ENCODE peak calls at places on chromosomes 6 and 20, in seven cellular contexts. X is left ventricle myocardium inferior; Q is activated naive CD4-positive, alpha-beta T cell; R is COR-L47; I is substantia nigra; M is stromal cell of bone marrow; K is amniotic stem cell. J is an unnamed sample.

GRCh38 chr20:40144581-40144980 is 544.5 kb downstream of the MAFB start:
- DNase-seq in R (no peak), K (no peak), M (no peak), I (no peak), X (no peak), Q (no peak), J (peak)

GRCh38 chr6:168147205-168147738 is 68.3 kb upstream of the FRMD1 start:
- DNase-seq in R (no peak), X (no peak), Q (no peak), M (no peak), K (no peak), I (no peak), J (peak)

GRCh38 chr6:131067521-131067920 is 4.5 kb upstream of the EPB41L2 start:
- DNase-seq in R (no peak), I (no peak), M (no peak), X (no peak), Q (no peak), K (no peak), J (no peak)

GRCh38 chr20:29874476-29875202 is 1382.8 kb upstream of the DEFB115 start:
- DNase-seq in I (no peak), K (no peak), M (no peak), R (no peak), Q (no peak), X (no peak), J (no peak)

GRCh38 chr6:88165877-88166492 is at the start of gene CNR1:
- DNase-seq in Q (no peak), I (no peak), M (no peak), K (no peak), X (peak), R (peak), J (no peak)

GRCh38 chr6:169782966-169783760 is 31.7 kb downstream of the ERMARD start:
- DNase-seq in M (no peak), I (no peak), R (no peak), K (no peak), X (no peak), Q (no peak), J (no peak)

GRCh38 chr6:36318690-36319435 is 17.8 kb downstream of the BNIP5 start:
- DNase-seq in R (no peak), X (no peak), K (no peak), Q (no peak), I (no peak), M (no peak), J (no peak)

GRCh38 chr6:29708432-29709177 is 14.6 kb upstream of the HLA-F start:
- DNase-seq in M (no peak), X (no peak), Q (peak), K (no peak), R (no peak), I (no peak), J (no peak)

GRCh38 chr20:40254023-40254772 is 434.8 kb downstream of the MAFB start:
- DNase-seq in M (no peak), Q (no peak), I (no peak), R (no peak), K (no peak), X (no peak), J (no peak)

GRCh38 chr20:48153523-48153922 is 368.2 kb upstream of the SULF2 start:
- DNase-seq in Q (no peak), X (no peak), I (no peak), M (no peak), K (no peak), R (peak), J (no peak)

GRCh38 chr6:111087106-111087835 is at the start of gene SLC16A10:
- DNase-seq in I (no peak), M (no peak), R (peak), K (no peak), X (peak), Q (peak), J (peak)

GRCh38 chr6:156957931-156958547 is 180.9 kb downstream of the ARID1B start:
- DNase-seq in R (no peak), I (no peak), K (no peak), Q (no peak), M (peak), X (no peak), J (no peak)